ENCODE peak calls at places on chromosomes 2 and 18, in six cellular contexts. One of them, this sample, is unnamed.

GRCh38 chr2:172442072-172442895 is 14.9 kb downstream of the ITGA6 start:
- DNase-seq in stimulated activated CD8-positive, alpha-beta memory T cell treated with anti-CD3 and anti-CD28 coated beads, Interleukin-15, amount 100 ng/mL, for 1 hour: no peak
- DNase-seq in activated CD4-positive, alpha-beta T cell treated with anti-CD3 and anti-CD28 coated beads, Interleukin-2, amount 50 U/mL, for 1 hour: peak
- DNase-seq in lower lobe of right lung: no peak
- DNase-seq in NB4: no peak
- DNase-seq in nephron progenitor cell: no peak
- DNase-seq in this sample: no peak

GRCh38 chr2:40101076-40101688 is 322.1 kb upstream of the THUMPD2 start:
- DNase-seq in activated CD4-positive, alpha-beta T cell treated with anti-CD3 and anti-CD28 coated beads, Interleukin-2, amount 50 U/mL, for 1 hour: no peak
- DNase-seq in stimulated activated CD8-positive, alpha-beta memory T cell treated with anti-CD3 and anti-CD28 coated beads, Interleukin-15, amount 100 ng/mL, for 1 hour: no peak
- DNase-seq in lower lobe of right lung: no peak
- DNase-seq in NB4: peak
- DNase-seq in nephron progenitor cell: no peak
- DNase-seq in this sample: no peak

GRCh38 chr2:149657393-149657792 is 69.8 kb upstream of the MMADHC start:
- DNase-seq in lower lobe of right lung: no peak
- DNase-seq in stimulated activated CD8-positive, alpha-beta memory T cell treated with anti-CD3 and anti-CD28 coated beads, Interleukin-15, amount 100 ng/mL, for 1 hour: no peak
- DNase-seq in NB4: no peak
- DNase-seq in nephron progenitor cell: no peak
- DNase-seq in activated CD4-positive, alpha-beta T cell treated with anti-CD3 and anti-CD28 coated beads, Interleukin-2, amount 50 U/mL, for 1 hour: no peak
- DNase-seq in this sample: no peak

GRCh38 chr18:8139127-8139591 is 470.1 kb upstream of the RAB12 start:
- DNase-seq in NB4: no peak
- DNase-seq in lower lobe of right lung: no peak
- DNase-seq in activated CD4-positive, alpha-beta T cell treated with anti-CD3 and anti-CD28 coated beads, Interleukin-2, amount 50 U/mL, for 1 hour: no peak
- DNase-seq in stimulated activated CD8-positive, alpha-beta memory T cell treated with anti-CD3 and anti-CD28 coated beads, Interleukin-15, amount 100 ng/mL, for 1 hour: no peak
- DNase-seq in nephron progenitor cell: no peak
- DNase-seq in this sample: no peak

GRCh38 chr2:98458207-98458606 is 13.5 kb downstream of the INPP4A start:
- DNase-seq in NB4: peak
- DNase-seq in stimulated activated CD8-positive, alpha-beta memory T cell treated with anti-CD3 and anti-CD28 coated beads, Interleukin-15, amount 100 ng/mL, for 1 hour: no peak
- DNase-seq in nephron progenitor cell: no peak
- DNase-seq in activated CD4-positive, alpha-beta T cell treated with anti-CD3 and anti-CD28 coated beads, Interleukin-2, amount 50 U/mL, for 1 hour: no peak
- DNase-seq in lower lobe of right lung: no peak
- DNase-seq in this sample: no peak

GRCh38 chr2:11553661-11554429 is 20.0 kb downstream of the GREB1 start:
- DNase-seq in nephron progenitor cell: no peak
- DNase-seq in NB4: peak
- DNase-seq in activated CD4-positive, alpha-beta T cell treated with anti-CD3 and anti-CD28 coated beads, Interleukin-2, amount 50 U/mL, for 1 hour: no peak
- DNase-seq in lower lobe of right lung: no peak
- DNase-seq in stimulated activated CD8-positive, alpha-beta memory T cell treated with anti-CD3 and anti-CD28 coated beads, Interleukin-15, amount 100 ng/mL, for 1 hour: no peak
- DNase-seq in this sample: no peak

GRCh38 chr2:85911097-85911496 is 22.3 kb upstream of the ST3GAL5 start:
- DNase-seq in nephron progenitor cell: no peak
- DNase-seq in lower lobe of right lung: no peak
- DNase-seq in stimulated activated CD8-positive, alpha-beta memory T cell treated with anti-CD3 and anti-CD28 coated beads, Interleukin-15, amount 100 ng/mL, for 1 hour: no peak
- DNase-seq in NB4: peak
- DNase-seq in activated CD4-positive, alpha-beta T cell treated with anti-CD3 and anti-CD28 coated beads, Interleukin-2, amount 50 U/mL, for 1 hour: no peak
- DNase-seq in this sample: no peak

GRCh38 chr2:44170337-44170736 is 1.7 kb downstream of the PPM1B start:
- DNase-seq in nephron progenitor cell: no peak
- DNase-seq in NB4: peak
- DNase-seq in stimulated activated CD8-positive, alpha-beta memory T cell treated with anti-CD3 and anti-CD28 coated beads, Interleukin-15, amount 100 ng/mL, for 1 hour: no peak
- DNase-seq in activated CD4-positive, alpha-beta T cell treated with anti-CD3 and anti-CD28 coated beads, Interleukin-2, amount 50 U/mL, for 1 hour: no peak
- DNase-seq in lower lobe of right lung: no peak
- DNase-seq in this sample: no peak

GRCh38 chr2:42523341-42523740 is 29.6 kb upstream of the KCNG3 start:
- DNase-seq in nephron progenitor cell: peak
- DNase-seq in activated CD4-positive, alpha-beta T cell treated with anti-CD3 and anti-CD28 coated beads, Interleukin-2, amount 50 U/mL, for 1 hour: no peak
- DNase-seq in lower lobe of right lung: no peak
- DNase-seq in stimulated activated CD8-positive, alpha-beta memory T cell treated with anti-CD3 and anti-CD28 coated beads, Interleukin-15, amount 100 ng/mL, for 1 hour: no peak
- DNase-seq in NB4: no peak
- DNase-seq in this sample: no peak

GRCh38 chr2:45859682-45860081 is 208.2 kb downstream of the PRKCE start:
- DNase-seq in lower lobe of right lung: no peak
- DNase-seq in NB4: no peak
- DNase-seq in stimulated activated CD8-positive, alpha-beta memory T cell treated with anti-CD3 and anti-CD28 coated beads, Interleukin-15, amount 100 ng/mL, for 1 hour: no peak
- DNase-seq in activated CD4-positive, alpha-beta T cell treated with anti-CD3 and anti-CD28 coated beads, Interleukin-2, amount 50 U/mL, for 1 hour: no peak
- DNase-seq in nephron progenitor cell: no peak
- DNase-seq in this sample: no peak

This sample was measured in T47D.